ENCODE peak calls at places on chromosomes 12 and 14, in eight cellular contexts. One of them, this sample, is unnamed.

GRCh38 chr14:50344116-50344775 is 32.1 kb downstream of the DMAC2L start:
- DNase-seq in cortex of kidney: no peak
- DNase-seq in HTR-8/SVneo: no peak
- DNase-seq in foreskin keratinocyte: peak; percentile 89
- DNase-seq in posterior vena cava: no peak
- DNase-seq in myocyte: no peak
- DNase-seq in NCI-H1694 treated with DMSO at 0.1 percent for 48 hours: no peak
- DNase-seq in fibroblast of mammary gland: peak; percentile 39
- DNase-seq in this sample: no peak

GRCh38 chr12:45105996-45106395 is 55.1 kb upstream of the DBX2 start:
- DNase-seq in fibroblast of mammary gland: no peak
- DNase-seq in HTR-8/SVneo: no peak
- DNase-seq in myocyte: no peak
- DNase-seq in cortex of kidney: no peak
- DNase-seq in foreskin keratinocyte: no peak
- DNase-seq in NCI-H1694 treated with DMSO at 0.1 percent for 48 hours: no peak
- DNase-seq in posterior vena cava: no peak
- DNase-seq in this sample: no peak

GRCh38 chr12:127558363-127558762 is 708.6 kb upstream of the TMEM132C start:
- DNase-seq in NCI-H1694 treated with DMSO at 0.1 percent for 48 hours: no peak
- DNase-seq in posterior vena cava: no peak
- DNase-seq in cortex of kidney: no peak
- DNase-seq in foreskin keratinocyte: no peak
- DNase-seq in HTR-8/SVneo: no peak
- DNase-seq in myocyte: peak; percentile 70
- DNase-seq in fibroblast of mammary gland: no peak
- DNase-seq in this sample: no peak

GRCh38 chr14:36035675-36036074 is 140.8 kb downstream of the PTCSC3 start:
- DNase-seq in foreskin keratinocyte: no peak
- DNase-seq in posterior vena cava: no peak
- DNase-seq in myocyte: no peak
- DNase-seq in HTR-8/SVneo: no peak
- DNase-seq in fibroblast of mammary gland: no peak
- DNase-seq in NCI-H1694 treated with DMSO at 0.1 percent for 48 hours: no peak
- DNase-seq in cortex of kidney: no peak
- DNase-seq in this sample: no peak

GRCh38 chr14:69152181-69152943 is 557 bp downstream of the DCAF5 start:
- DNase-seq in HTR-8/SVneo: peak; percentile 66
- DNase-seq in myocyte: peak; percentile 80
- DNase-seq in foreskin keratinocyte: no peak
- DNase-seq in posterior vena cava: peak; percentile 80
- DNase-seq in NCI-H1694 treated with DMSO at 0.1 percent for 48 hours: peak; percentile 17
- DNase-seq in fibroblast of mammary gland: peak; percentile 40
- DNase-seq in cortex of kidney: no peak
- DNase-seq in this sample: no peak

GRCh38 chr12:54759751-54760150 is 94.6 kb upstream of the MUCL1 start:
- DNase-seq in fibroblast of mammary gland: peak; percentile 36
- DNase-seq in myocyte: peak; percentile 28
- DNase-seq in HTR-8/SVneo: peak; percentile 10
- DNase-seq in NCI-H1694 treated with DMSO at 0.1 percent for 48 hours: no peak
- DNase-seq in foreskin keratinocyte: peak; percentile 44
- DNase-seq in posterior vena cava: no peak
- DNase-seq in cortex of kidney: no peak
- DNase-seq in this sample: no peak

GRCh38 chr14:91149462-91149861 is 35.6 kb downstream of the DGLUCY start:
- DNase-seq in fibroblast of mammary gland: peak; percentile 100
- DNase-seq in foreskin keratinocyte: peak; percentile 93
- DNase-seq in HTR-8/SVneo: peak; percentile 53
- DNase-seq in myocyte: peak; percentile 91
- DNase-seq in posterior vena cava: peak; percentile 42
- DNase-seq in NCI-H1694 treated with DMSO at 0.1 percent for 48 hours: no peak
- DNase-seq in cortex of kidney: no peak
- DNase-seq in this sample: peak; percentile 86

GRCh38 chr14:64539186-64539552 is 1.4 kb upstream of the HSPA2 start:
- DNase-seq in cortex of kidney: no peak
- DNase-seq in NCI-H1694 treated with DMSO at 0.1 percent for 48 hours: no peak
- DNase-seq in fibroblast of mammary gland: peak; percentile 16
- DNase-seq in HTR-8/SVneo: peak; percentile 70
- DNase-seq in posterior vena cava: no peak
- DNase-seq in foreskin keratinocyte: peak; percentile 69
- DNase-seq in myocyte: no peak
- DNase-seq in this sample: no peak

GRCh38 chr14:58099682-58100081 is 52.3 kb downstream of the ARMH4 start:
- DNase-seq in cortex of kidney: no peak
- DNase-seq in foreskin keratinocyte: no peak
- DNase-seq in HTR-8/SVneo: no peak
- DNase-seq in myocyte: no peak
- DNase-seq in NCI-H1694 treated with DMSO at 0.1 percent for 48 hours: no peak
- DNase-seq in posterior vena cava: no peak
- DNase-seq in fibroblast of mammary gland: no peak
- DNase-seq in this sample: no peak

GRCh38 chr14:102544745-102545460 is 35.3 kb upstream of the ANKRD9 start:
- DNase-seq in posterior vena cava: no peak
- DNase-seq in foreskin keratinocyte: no peak
- DNase-seq in fibroblast of mammary gland: no peak
- DNase-seq in NCI-H1694 treated with DMSO at 0.1 percent for 48 hours: no peak
- DNase-seq in myocyte: no peak
- DNase-seq in cortex of kidney: no peak
- DNase-seq in HTR-8/SVneo: no peak
- DNase-seq in this sample: no peak

GRCh38 chr14:96055753-96056508 is 16.8 kb downstream of the C14orf132 start:
- DNase-seq in myocyte: no peak
- DNase-seq in cortex of kidney: no peak
- DNase-seq in posterior vena cava: no peak
- DNase-seq in fibroblast of mammary gland: no peak
- DNase-seq in foreskin keratinocyte: no peak
- DNase-seq in NCI-H1694 treated with DMSO at 0.1 percent for 48 hours: no peak
- DNase-seq in HTR-8/SVneo: no peak
- DNase-seq in this sample: no peak

GRCh38 chr12:622420-622819 is 40.8 kb downstream of the NINJ2 start:
- DNase-seq in NCI-H1694 treated with DMSO at 0.1 percent for 48 hours: no peak
- DNase-seq in foreskin keratinocyte: no peak
- DNase-seq in myocyte: no peak
- DNase-seq in posterior vena cava: no peak
- DNase-seq in cortex of kidney: no peak
- DNase-seq in fibroblast of mammary gland: no peak
- DNase-seq in HTR-8/SVneo: no peak
- DNase-seq in this sample: no peak

GRCh38 chr12:30753233-30753632 is 1.5 kb downstream of the CAPRIN2 start:
- DNase-seq in foreskin keratinocyte: peak; percentile 9
- DNase-seq in myocyte: peak; percentile 20
- DNase-seq in HTR-8/SVneo: peak; percentile 31
- DNase-seq in posterior vena cava: no peak
- DNase-seq in cortex of kidney: no peak
- DNase-seq in NCI-H1694 treated with DMSO at 0.1 percent for 48 hours: peak; percentile 67
- DNase-seq in fibroblast of mammary gland: peak; percentile 54
- DNase-seq in this sample: no peak

GRCh38 chr14:91405241-91405721 is 12.3 kb downstream of the CCDC88C start:
- DNase-seq in fibroblast of mammary gland: no peak
- DNase-seq in HTR-8/SVneo: no peak
- DNase-seq in myocyte: no peak
- DNase-seq in NCI-H1694 treated with DMSO at 0.1 percent for 48 hours: no peak
- DNase-seq in foreskin keratinocyte: no peak
- DNase-seq in posterior vena cava: no peak
- DNase-seq in cortex of kidney: no peak
- DNase-seq in this sample: no peak

GRCh38 chr14:67514203-67514607 is 18.9 kb upstream of the PLEKHH1 start:
- DNase-seq in HTR-8/SVneo: no peak
- DNase-seq in myocyte: no peak
- DNase-seq in fibroblast of mammary gland: no peak
- DNase-seq in NCI-H1694 treated with DMSO at 0.1 percent for 48 hours: peak; percentile 28
- DNase-seq in cortex of kidney: no peak
- DNase-seq in posterior vena cava: no peak
- DNase-seq in foreskin keratinocyte: no peak
- DNase-seq in this sample: no peak

GRCh38 chr14:34237098-34237497 is 224.9 kb downstream of the SPTSSA start:
- DNase-seq in foreskin keratinocyte: no peak
- DNase-seq in cortex of kidney: no peak
- DNase-seq in fibroblast of mammary gland: no peak
- DNase-seq in NCI-H1694 treated with DMSO at 0.1 percent for 48 hours: no peak
- DNase-seq in HTR-8/SVneo: no peak
- DNase-seq in myocyte: no peak
- DNase-seq in posterior vena cava: no peak
- DNase-seq in this sample: no peak

GRCh38 chr14:85088231-85088630 is 441.7 kb upstream of the FLRT2 start:
- DNase-seq in fibroblast of mammary gland: peak; percentile 50
- DNase-seq in NCI-H1694 treated with DMSO at 0.1 percent for 48 hours: no peak
- DNase-seq in foreskin keratinocyte: peak; percentile 45
- DNase-seq in cortex of kidney: no peak
- DNase-seq in HTR-8/SVneo: no peak
- DNase-seq in posterior vena cava: no peak
- DNase-seq in myocyte: no peak
- DNase-seq in this sample: no peak

GRCh38 chr14:63614964-63615363 is 26.7 kb downstream of the WDR89 start:
- DNase-seq in fibroblast of mammary gland: peak; percentile 86
- DNase-seq in myocyte: peak; percentile 9
- DNase-seq in NCI-H1694 treated with DMSO at 0.1 percent for 48 hours: no peak
- DNase-seq in HTR-8/SVneo: peak; percentile 69
- DNase-seq in posterior vena cava: no peak
- DNase-seq in cortex of kidney: no peak
- DNase-seq in foreskin keratinocyte: peak; percentile 16
- DNase-seq in this sample: no peak

GRCh38 chr14:51002406-51002984 is 58.2 kb upstream of the PYGL start:
- DNase-seq in foreskin keratinocyte: no peak
- DNase-seq in cortex of kidney: no peak
- DNase-seq in myocyte: no peak
- DNase-seq in NCI-H1694 treated with DMSO at 0.1 percent for 48 hours: peak; percentile 88
- DNase-seq in HTR-8/SVneo: no peak
- DNase-seq in posterior vena cava: no peak
- DNase-seq in fibroblast of mammary gland: no peak
- DNase-seq in this sample: no peak

GRCh38 chr14:79166171-79166570 is 996.0 kb downstream of the NRXN3 start:
- DNase-seq in foreskin keratinocyte: no peak
- DNase-seq in HTR-8/SVneo: no peak
- DNase-seq in NCI-H1694 treated with DMSO at 0.1 percent for 48 hours: no peak
- DNase-seq in cortex of kidney: no peak
- DNase-seq in fibroblast of mammary gland: no peak
- DNase-seq in posterior vena cava: no peak
- DNase-seq in myocyte: no peak
- DNase-seq in this sample: no peak

GRCh38 chr12:11958216-11959091 is 112.3 kb upstream of the BCL2L14 start:
- DNase-seq in NCI-H1694 treated with DMSO at 0.1 percent for 48 hours: no peak
- DNase-seq in HTR-8/SVneo: peak; percentile 41
- DNase-seq in posterior vena cava: no peak
- DNase-seq in myocyte: peak; percentile 63
- DNase-seq in fibroblast of mammary gland: peak; percentile 98
- DNase-seq in foreskin keratinocyte: peak; percentile 94
- DNase-seq in cortex of kidney: no peak
- DNase-seq in this sample: no peak

GRCh38 chr12:103303484-103303883 is 192.3 kb downstream of the C12orf42 start:
- DNase-seq in fibroblast of mammary gland: no peak
- DNase-seq in cortex of kidney: no peak
- DNase-seq in myocyte: no peak
- DNase-seq in posterior vena cava: no peak
- DNase-seq in NCI-H1694 treated with DMSO at 0.1 percent for 48 hours: no peak
- DNase-seq in HTR-8/SVneo: no peak
- DNase-seq in foreskin keratinocyte: no peak
- DNase-seq in this sample: no peak

GRCh38 chr14:99119554-99119953 is 152.4 kb downstream of the BCL11B start:
- DNase-seq in myocyte: no peak
- DNase-seq in foreskin keratinocyte: no peak
- DNase-seq in posterior vena cava: no peak
- DNase-seq in NCI-H1694 treated with DMSO at 0.1 percent for 48 hours: peak; percentile 20
- DNase-seq in HTR-8/SVneo: no peak
- DNase-seq in cortex of kidney: no peak
- DNase-seq in fibroblast of mammary gland: no peak
- DNase-seq in this sample: no peak

GRCh38 chr14:100673085-100673806 is 53.4 kb upstream of the DLK1 start:
- DNase-seq in HTR-8/SVneo: no peak
- DNase-seq in NCI-H1694 treated with DMSO at 0.1 percent for 48 hours: peak; percentile 97
- DNase-seq in cortex of kidney: no peak
- DNase-seq in posterior vena cava: no peak
- DNase-seq in fibroblast of mammary gland: no peak
- DNase-seq in foreskin keratinocyte: no peak
- DNase-seq in myocyte: no peak
- DNase-seq in this sample: no peak

GRCh38 chr14:93935213-93935612 is 8.1 kb downstream of the FAM181A start:
- DNase-seq in fibroblast of mammary gland: no peak
- DNase-seq in myocyte: no peak
- DNase-seq in posterior vena cava: no peak
- DNase-seq in HTR-8/SVneo: no peak
- DNase-seq in cortex of kidney: no peak
- DNase-seq in foreskin keratinocyte: no peak
- DNase-seq in NCI-H1694 treated with DMSO at 0.1 percent for 48 hours: no peak
- DNase-seq in this sample: no peak

GRCh38 chr12:6372403-6373003 is 2.9 kb downstream of the SCNN1A start:
- DNase-seq in NCI-H1694 treated with DMSO at 0.1 percent for 48 hours: no peak
- DNase-seq in fibroblast of mammary gland: peak; percentile 88
- DNase-seq in myocyte: peak; percentile 89
- DNase-seq in cortex of kidney: no peak
- DNase-seq in foreskin keratinocyte: peak; percentile 95
- DNase-seq in HTR-8/SVneo: peak; percentile 96
- DNase-seq in posterior vena cava: no peak
- DNase-seq in this sample: peak; percentile 67

GRCh38 chr12:98516184-98516873 is 939 bp downstream of the TMPO start:
- DNase-seq in cortex of kidney: no peak
- DNase-seq in NCI-H1694 treated with DMSO at 0.1 percent for 48 hours: peak; percentile 85
- DNase-seq in HTR-8/SVneo: peak; percentile 73
- DNase-seq in posterior vena cava: peak; percentile 84
- DNase-seq in fibroblast of mammary gland: peak; percentile 85
- DNase-seq in foreskin keratinocyte: peak; percentile 70
- DNase-seq in myocyte: peak; percentile 84
- DNase-seq in this sample: peak; percentile 81